ENCODE peak calls at places on chromosomes 1 and 21, in five cellular contexts. V is stimulated activated naive CD8-positive, alpha-beta T cell treated with anti-CD3 and anti-CD28 coated beads, Interleukin-15, Interleukin-2, amounts not matched to agents 100 U/mL and 50 U/mL, for 24 hours; E is keratinocyte; I is putamen; S is glutamatergic neuron. W is an unnamed sample.

GRCh38 chr1:151060241-151061011 is at the start of gene MLLT11:
- DNase-seq in V (peak; percentile 62), E (no peak), I (peak; percentile 77), S (peak; percentile 88), W (peak; percentile 45)

GRCh38 chr1:83559531-83559930 is 439.4 kb downstream of the TTLL7 start:
- DNase-seq in V (no peak), E (no peak), I (no peak), S (no peak), W (no peak)

GRCh38 chr1:235708390-235708962 is 58.9 kb upstream of the GNG4 start:
- DNase-seq in V (no peak), E (peak; percentile 40), I (peak; percentile 9), S (no peak), W (no peak)

GRCh38 chr21:18369115-18369514 is 34.5 kb downstream of the TMPRSS15 start:
- DNase-seq in V (no peak), E (no peak), I (peak; percentile 22), S (no peak), W (no peak)

GRCh38 chr1:169914534-169914933 is 20.8 kb upstream of the SCYL3 start:
- DNase-seq in V (no peak), E (no peak), I (peak; percentile 29), S (no peak), W (no peak)

GRCh38 chr1:201946224-201946908 is at the start of gene LMOD1:
- DNase-seq in V (no peak), E (no peak), I (peak; percentile 28), S (peak; percentile 78), W (peak; percentile 90)

GRCh38 chr1:6385673-6386191 is 7.8 kb downstream of the ACOT7 start:
- DNase-seq in V (no peak), E (peak; percentile 100), I (peak; percentile 42), S (peak; percentile 71), W (no peak)

GRCh38 chr1:102083186-102083585 is 86.5 kb upstream of the OLFM3 start:
- DNase-seq in V (no peak), E (no peak), I (no peak), S (no peak), W (no peak)

GRCh38 chr1:159009704-159010361 is at the start of gene IFI16:
- DNase-seq in V (peak; percentile 47), E (peak; percentile 65), I (peak; percentile 68), S (no peak), W (no peak)

GRCh38 chr1:201608635-201609395 is 69.9 kb downstream of the NAV1 start:
- DNase-seq in V (no peak), E (no peak), I (no peak), S (no peak), W (peak; percentile 59)

GRCh38 chr1:230375795-230376194 is 50.3 kb downstream of the PGBD5 start:
- DNase-seq in V (no peak), E (no peak), I (peak; percentile 75), S (no peak), W (no peak)

GRCh38 chr1:111503585-111504060 is at the start of the genes ADORA3 and TMIGD3:
- DNase-seq in V (no peak), E (no peak), I (no peak), S (no peak), W (no peak)

GRCh38 chr1:218344814-218345672 is at the start of gene TGFB2:
- DNase-seq in V (peak; percentile 23), E (no peak), I (peak; percentile 53), S (no peak), W (no peak)

GRCh38 chr1:222792744-222793143 is 22.1 kb upstream of the DISP1 start:
- DNase-seq in V (no peak), E (no peak), I (no peak), S (no peak), W (no peak)

GRCh38 chr1:24903955-24904730 is 25.9 kb downstream of the RUNX3 start:
- DNase-seq in V (peak; percentile 8), E (no peak), I (no peak), S (no peak), W (no peak)

GRCh38 chr1:69459244-69459643 is 108.5 kb upstream of the LRRC7 start:
- DNase-seq in V (no peak), E (no peak), I (no peak), S (no peak), W (no peak)

GRCh38 chr21:30979054-30979453 is 59.2 kb downstream of the KRTAP19-8 start:
- DNase-seq in V (no peak), E (no peak), I (no peak), S (no peak), W (no peak)

GRCh38 chr21:43645414-43645891 is 13.8 kb downstream of the HSF2BP start:
- DNase-seq in V (peak; percentile 18), E (no peak), I (peak; percentile 34), S (peak; percentile 28), W (no peak)

GRCh38 chr1:100299521-100300222 is 33.7 kb downstream of the RTCA start:
- DNase-seq in V (no peak), E (no peak), I (no peak), S (no peak), W (no peak)

GRCh38 chr1:109530457-109531204 is 9.0 kb upstream of the GPR61 start:
- DNase-seq in V (no peak), E (no peak), I (peak; percentile 56), S (peak; percentile 93), W (no peak)

GRCh38 chr1:115175596-115175995 is 86.3 kb upstream of the TSPAN2 start:
- DNase-seq in V (no peak), E (no peak), I (no peak), S (no peak), W (no peak)

GRCh38 chr1:53421208-53421607 is 38.0 kb upstream of the DMRTB1 start:
- DNase-seq in V (no peak), E (no peak), I (no peak), S (no peak), W (no peak)

GRCh38 chr1:27127419-27127818 is 27.5 kb downstream of the SLC9A1 start:
- DNase-seq in V (no peak), E (no peak), I (no peak), S (no peak), W (no peak)

GRCh38 chr1:186304982-186305949 is 69.8 kb downstream of the TPR start:
- DNase-seq in V (no peak), E (no peak), I (peak; percentile 7), S (peak; percentile 59), W (no peak)

GRCh38 chr1:4001461-4001860 is 101.4 kb upstream of the C1orf174 start:
- DNase-seq in V (no peak), E (no peak), I (no peak), S (no peak), W (no peak)

GRCh38 chr1:74406780-74407179 is 105.6 kb downstream of the LRRC53 start:
- DNase-seq in V (no peak), E (no peak), I (no peak), S (no peak), W (no peak)

GRCh38 chr1:118077331-118078055 is 107.5 kb downstream of the SPAG17 start:
- DNase-seq in V (no peak), E (no peak), I (no peak), S (no peak), W (no peak)

GRCh38 chr1:28115267-28115666 is 26.9 kb upstream of the EYA3 start:
- DNase-seq in V (peak; percentile 60), E (no peak), I (no peak), S (no peak), W (no peak)

W was measured in Right ventricle myocardium superior.